ENCODE peak calls at places on chromosomes 16 and 17, in eight cellular contexts. Z is COR-L47; W is iPS DF 6.9; I is dermis blood vessel endothelial cell; A is CD4-positive, alpha-beta T cell; O is H7; J is HuH-7.5; M is NCI-H1417 treated with DMSO at 0.1 percent for 48 hours. L is an unnamed sample.

GRCh38 chr17:76088041-76088867 is 9.3 kb downstream of the ZACN start:
- DNase-seq in A (no peak), J (no peak), W (no peak), M (no peak), O (peak), Z (no peak), I (no peak), L (no peak)

GRCh38 chr16:87926246-87927194 is 9.8 kb downstream of the CA5A start:
- DNase-seq in J (no peak), Z (no peak), M (no peak), A (no peak), I (no peak), W (no peak), O (no peak), L (no peak)

GRCh38 chr16:89476811-89477261 is 13.5 kb downstream of the ANKRD11 start:
- DNase-seq in W (no peak), J (no peak), Z (no peak), A (no peak), I (no peak), O (no peak), M (no peak), L (no peak)

GRCh38 chr17:18280766-18281165 is 20.3 kb downstream of the MIEF2 start:
- DNase-seq in J (no peak), M (no peak), A (no peak), I (no peak), Z (peak), O (no peak), W (no peak), L (no peak)

GRCh38 chr17:4154201-4154600 is 11.2 kb downstream of the CYB5D2 start:
- DNase-seq in J (no peak), Z (no peak), A (no peak), M (no peak), I (no peak), W (no peak), O (no peak), L (no peak)

GRCh38 chr17:28327031-28327607 is 8.1 kb downstream of the TMEM97 start:
- DNase-seq in J (no peak), O (no peak), A (no peak), I (no peak), W (no peak), Z (no peak), M (no peak), L (no peak)

GRCh38 chr17:8016632-8017424 is 14.4 kb downstream of the GUCY2D start:
- DNase-seq in A (peak), Z (no peak), O (peak), M (no peak), J (peak), I (peak), W (peak), L (peak)

GRCh38 chr17:38943607-38944006 is 18.2 kb downstream of the LASP1NB start:
- DNase-seq in I (no peak), Z (no peak), J (no peak), A (no peak), O (no peak), M (no peak), W (no peak), L (no peak)

GRCh38 chr17:77324227-77324626 is 183.5 kb downstream of the SEC14L1 start:
- DNase-seq in A (no peak), M (no peak), W (no peak), J (no peak), I (no peak), Z (no peak), O (peak), L (no peak)

GRCh38 chr17:18159551-18160120 is 24.0 kb upstream of the ALKBH5 start:
- DNase-seq in O (no peak), A (no peak), W (no peak), I (peak), J (no peak), Z (no peak), M (no peak), L (no peak)

GRCh38 chr16:3637371-3637923 is 17.0 kb upstream of the DNASE1 start:
- DNase-seq in I (peak), O (peak), A (peak), J (no peak), Z (no peak), M (no peak), W (no peak), L (no peak)

GRCh38 chr16:30841332-30841731 is 52.5 kb downstream of the BCL7C start:
- DNase-seq in O (no peak), I (no peak), W (no peak), Z (no peak), M (no peak), A (no peak), J (no peak), L (no peak)

GRCh38 chr17:78602246-78602645 is 25.1 kb upstream of the DNAH17 start:
- DNase-seq in W (no peak), J (no peak), M (no peak), O (no peak), I (no peak), Z (no peak), A (no peak), L (no peak)

GRCh38 chr17:80859004-80859941 is 132.4 kb upstream of the CHMP6 start:
- DNase-seq in J (no peak), M (no peak), W (no peak), O (peak), Z (peak), A (no peak), I (peak), L (peak)

GRCh38 chr16:88039591-88039990 is 88.4 kb downstream of the BANP start:
- DNase-seq in W (no peak), O (no peak), A (no peak), I (no peak), M (no peak), Z (no peak), J (no peak), L (no peak)

GRCh38 chr17:17812211-17813054 is 24.4 kb downstream of the SREBF1 start:
- DNase-seq in O (peak), J (peak), W (no peak), M (no peak), I (peak), A (peak), Z (no peak), L (peak)